ENCODE peak calls at places on chromosomes 1 and 21, in four cellular contexts. Y is progenitor cell of endocrine pancreas; K is CD4-positive, CD25-positive, alpha-beta regulatory T cell; L is RCC 7860. O is an unnamed sample.

GRCh38 chr21:35904995-35905972 is 155.0 kb downstream of the SETD4 start:
- DNase-seq in Y (no peak), K (no peak), L (peak), O (no peak)

GRCh38 chr1:245084551-245084950 is 70.2 kb upstream of the KIF26B start:
- DNase-seq in Y (no peak), K (no peak), L (no peak), O (no peak)

GRCh38 chr1:152026895-152027294 is 9.9 kb downstream of the S100A11 start:
- DNase-seq in K (no peak), Y (no peak), L (no peak), O (no peak)

GRCh38 chr1:43653339-43653738 is 3.4 kb downstream of the KDM4A start:
- DNase-seq in Y (no peak), K (no peak), L (no peak), O (no peak)

GRCh38 chr1:40648928-40649591 is 16.4 kb downstream of the RIMS3 start:
- DNase-seq in Y (no peak), L (no peak), K (no peak), O (no peak)

GRCh38 chr1:79899914-79900313 is 893.4 kb upstream of the ADGRL4 start:
- DNase-seq in K (no peak), L (peak), Y (no peak), O (no peak)

GRCh38 chr1:1075148-1075935 is 1.2 kb upstream of the RNF223 start:
- DNase-seq in Y (no peak), L (no peak), K (no peak), O (no peak)

GRCh38 chr1:231841616-231842344 is 215.2 kb downstream of the DISC1 start:
- DNase-seq in K (no peak), Y (no peak), L (peak), O (no peak)

GRCh38 chr1:209879539-209879938 is 51.8 kb downstream of the UTP25 start:
- DNase-seq in K (no peak), Y (no peak), L (peak), O (no peak)